ENCODE peak calls at places on chromosomes 3 and 15, in ten cellular contexts. F is fibroblast of mammary gland, L is Calu3, C is H9, O is HepG2, S is ovary, E is endodermal cell, G is neural crest cell, Y is AG10803, B is HL-60. P is an unnamed sample.

GRCh38 chr3:38687306-38687705 is 37.8 kb upstream of the SCN5A start:
- DNase-seq in O (no peak), Y (no peak), L (no peak), C (no peak), B (peak; percentile 36), E (no peak), G (no peak), F (no peak), S (no peak), P (peak; percentile 75)

GRCh38 chr3:58474348-58474911 is 17.5 kb upstream of the KCTD6 start:
- DNase-seq in F (no peak), S (no peak), B (no peak), L (no peak), C (no peak), O (peak; percentile 38), G (no peak), E (no peak), Y (no peak), P (no peak)

GRCh38 chr3:149395107-149396089 is 17.9 kb upstream of the TM4SF1 start:
- DNase-seq in L (peak; percentile 83), S (peak; percentile 40), F (peak; percentile 57), Y (no peak), E (no peak), O (peak; percentile 63), C (no peak), G (no peak), B (no peak), P (peak; percentile 59)

GRCh38 chr3:144018776-144019175 is 47.2 kb downstream of the DIPK2A start:
- DNase-seq in E (no peak), B (no peak), Y (peak; percentile 65), C (no peak), F (peak; percentile 77), S (no peak), O (no peak), L (no peak), G (no peak), P (peak; percentile 83)

GRCh38 chr3:182244222-182244971 is 532.7 kb downstream of the SOX2 start:
- DNase-seq in O (peak; percentile 87), G (peak; percentile 26), L (no peak), Y (no peak), E (no peak), C (no peak), F (no peak), S (no peak), B (no peak), P (no peak)

GRCh38 chr3:138113309-138113708 is 2.1 kb downstream of the DZIP1L start:
- DNase-seq in Y (peak; percentile 17), C (peak; percentile 48), F (no peak), L (peak; percentile 77), G (no peak), E (peak; percentile 83), O (no peak), B (no peak), S (no peak), P (no peak)

GRCh38 chr15:33500432-33500831 is 189.7 kb downstream of the RYR3 start:
- DNase-seq in Y (no peak), E (no peak), F (no peak), C (no peak), L (no peak), B (no peak), G (no peak), S (no peak), O (no peak), P (no peak)

GRCh38 chr15:95684693-95685115 is 645.8 kb upstream of the NR2F2 start:
- DNase-seq in G (no peak), F (peak; percentile 94), B (no peak), E (no peak), C (no peak), Y (peak; percentile 63), L (peak; percentile 21), O (no peak), S (no peak), P (peak; percentile 93)

GRCh38 chr3:116020495-116020894 is 397.2 kb downstream of the GAP43 start:
- DNase-seq in B (no peak), C (no peak), Y (peak; percentile 70), E (no peak), G (no peak), F (peak; percentile 59), O (no peak), L (no peak), S (no peak), P (peak; percentile 86)

GRCh38 chr3:60000311-60001105 is 950.7 kb upstream of the CFAP20DC start:
- DNase-seq in E (no peak), G (no peak), O (no peak), F (no peak), Y (no peak), S (no peak), C (no peak), B (no peak), L (no peak), P (no peak)

GRCh38 chr15:38860253-38860652 is 295.6 kb upstream of the RASGRP1 start:
- DNase-seq in C (no peak), F (peak; percentile 61), L (no peak), B (peak; percentile 23), G (no peak), S (no peak), E (no peak), O (no peak), Y (peak; percentile 86), P (no peak)

GRCh38 chr15:89374116-89375004 is 39.7 kb upstream of the POLG start:
- DNase-seq in Y (no peak), C (no peak), G (no peak), L (no peak), O (no peak), E (no peak), S (no peak), F (no peak), B (no peak), P (no peak)

GRCh38 chr3:136351905-136352304 is 101.8 kb downstream of the PCCB start:
- DNase-seq in E (no peak), Y (no peak), L (no peak), S (no peak), F (no peak), B (no peak), G (no peak), C (no peak), O (no peak), P (peak; percentile 11)
- TF ChIP-seq CTCF in E (peak; percentile 63), Y (no peak), L (peak; percentile 48), S (no peak), F (peak; percentile 21), B (no peak), G (peak; percentile 53), C (peak; percentile 58), O (no peak), P (no peak)

DNA sequence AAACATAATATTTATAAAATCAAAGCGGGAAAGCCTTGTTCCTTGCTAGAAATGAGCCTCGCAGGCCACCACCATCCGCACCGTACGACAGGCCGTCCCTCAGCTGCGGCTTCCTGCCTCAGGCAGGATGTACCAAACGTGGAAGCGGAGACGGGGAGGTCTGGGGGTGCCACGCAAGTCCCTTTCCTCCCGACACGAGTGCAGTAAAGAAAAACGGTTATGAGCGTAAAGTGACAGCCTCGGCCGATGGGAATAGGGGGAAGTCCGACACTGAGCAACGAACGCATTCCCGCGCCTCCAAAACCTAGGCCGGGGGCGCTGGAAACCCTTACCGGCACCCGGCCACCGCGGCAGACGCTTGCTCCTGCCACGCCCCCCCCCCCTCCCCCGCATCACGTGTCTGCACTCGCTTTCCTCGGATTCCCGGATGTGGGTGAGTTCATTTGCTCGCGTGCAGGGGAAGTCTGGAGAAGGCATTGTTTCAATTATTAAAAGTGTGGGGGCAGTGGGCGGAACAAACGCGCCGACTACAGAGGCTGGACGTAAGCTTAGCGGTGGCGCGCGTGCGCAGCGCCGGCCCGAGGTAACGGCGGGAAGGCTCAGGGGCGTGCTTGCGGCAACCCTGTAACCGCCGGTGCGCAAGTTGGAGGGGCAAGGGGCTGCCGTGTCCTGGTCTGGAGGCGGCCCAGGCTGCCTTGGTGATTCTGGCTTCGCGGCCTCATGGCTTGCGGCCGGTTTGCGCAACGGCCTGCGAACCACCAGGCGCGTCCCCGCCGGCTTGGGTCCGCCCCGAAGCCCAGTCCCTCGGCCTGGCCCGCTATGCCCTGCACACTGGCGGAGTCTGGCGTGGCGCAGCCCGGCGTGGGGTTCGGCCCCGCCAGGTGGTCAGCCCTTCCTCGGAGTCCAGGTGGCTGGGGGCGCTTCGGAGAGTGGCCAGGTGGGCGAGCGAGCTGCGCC is at the start of the genes ANAPC13 and CEP63:
- DNase-seq in S (peak; percentile 91), G (peak; percentile 84), Y (peak; percentile 99), O (peak; percentile 97), L (peak; percentile 98), C (peak; percentile 97), F (peak; percentile 99), B (peak; percentile 99), E (peak; percentile 98), P (peak; percentile 99)
- TF ChIP-seq CTCF in S (no peak), G (no peak), Y (no peak), O (peak; percentile 14), L (no peak), C (no peak), F (no peak), B (no peak), E (no peak), P (no peak)

GRCh38 chr15:42650208-42651066 is 75.0 kb downstream of the STARD9 start:
- DNase-seq in F (peak; percentile 89), L (peak; percentile 36), B (peak; percentile 74), S (peak; percentile 62), Y (peak; percentile 85), E (peak; percentile 84), O (peak; percentile 63), C (peak; percentile 51), G (peak; percentile 50), P (peak; percentile 93)
- TF ChIP-seq CTCF in F (peak; percentile 92), L (no peak), B (peak; percentile 93), S (peak; percentile 54), Y (peak; percentile 97), E (peak; percentile 94), O (peak; percentile 82), C (peak; percentile 92), G (peak; percentile 79), P (peak; percentile 97)

GRCh38 chr15:69341356-69341755 is 42.6 kb downstream of the PAQR5 start:
- DNase-seq in G (no peak), L (no peak), S (no peak), Y (no peak), F (no peak), B (no peak), O (no peak), C (no peak), E (no peak), P (peak; percentile 71)

GRCh38 chr15:69342460-69343076 is 43.9 kb downstream of the PAQR5 start:
- DNase-seq in C (no peak), E (peak; percentile 60), F (no peak), O (no peak), S (no peak), G (no peak), L (no peak), Y (no peak), B (no peak), P (no peak)

GRCh38 chr15:69343133-69343532 is 44.4 kb downstream of the PAQR5 start:
- DNase-seq in L (no peak), F (no peak), C (no peak), S (no peak), E (no peak), B (no peak), G (no peak), Y (no peak), O (no peak), P (no peak)

GRCh38 chr15:69346112-69346511 is 47.4 kb downstream of the PAQR5 start:
- DNase-seq in Y (peak; percentile 47), C (no peak), E (no peak), L (no peak), F (peak; percentile 55), S (no peak), O (no peak), G (no peak), B (no peak), P (no peak)

DNA sequence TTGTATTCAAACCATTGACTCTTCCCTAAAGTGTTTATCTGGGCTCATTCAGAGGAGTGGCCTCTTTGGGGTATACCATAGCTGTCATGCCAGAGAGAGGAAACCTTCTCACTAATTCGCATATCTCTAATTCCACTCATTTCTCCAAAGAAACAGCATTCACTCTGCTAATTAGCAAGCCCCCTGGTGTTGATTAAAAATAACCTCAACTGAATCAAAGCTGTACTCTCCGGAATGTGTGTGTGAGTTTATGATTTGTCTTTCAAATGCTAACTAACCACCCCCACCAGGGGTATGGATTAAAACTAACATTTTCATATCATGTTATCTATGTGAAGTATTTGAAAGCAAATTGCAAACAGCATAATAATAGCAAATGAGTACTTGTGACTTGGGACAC is 45.5 kb downstream of the PAQR5 start:
- DNase-seq in O (no peak), S (no peak), F (no peak), E (no peak), B (no peak), C (no peak), Y (no peak), L (no peak), G (no peak), P (no peak)
- TF ChIP-seq CTCF in O (no peak), S (no peak), F (no peak), E (peak; percentile 34), B (no peak), C (no peak), Y (no peak), L (peak; percentile 19), G (no peak), P (no peak)

P was measured in epithelial cell of esophagus.